ENCODE peak calls at places on chromosomes 4 and X, in four cellular contexts. T is immature natural killer cell, D is SW480, L is fibroblast of pulmonary artery. Z is an unnamed sample.

GRCh38 chr4:124636793-124637192 is 75.7 kb downstream of the ANKRD50 start:
- DNase-seq in T (no peak), D (no peak), L (no peak), Z (no peak)

GRCh38 chr4:95027906-95028618 is 270.3 kb downstream of the BMPR1B start:
- DNase-seq in T (no peak), D (no peak), L (no peak), Z (no peak)

GRCh38 chr4:167966161-167966560 is 126.2 kb upstream of the ANXA10 start:
- DNase-seq in T (no peak), D (no peak), L (peak), Z (no peak)

GRCh38 chrX:2188316-2188715 is 312.5 kb downstream of the DHRSX start:
- DNase-seq in T (no peak), D (peak), L (no peak), Z (no peak)

GRCh38 chrX:102651242-102651967 is at the start of gene GPRASP1:
- DNase-seq in T (peak), D (no peak), L (peak), Z (peak)

GRCh38 chr4:40916880-40917279 is 167.1 kb downstream of the NSUN7 start:
- DNase-seq in T (no peak), D (no peak), L (peak), Z (no peak)

GRCh38 chr4:108240356-108240755 is 71.6 kb upstream of the LEF1 start:
- DNase-seq in T (no peak), D (no peak), L (no peak), Z (no peak)

GRCh38 chr4:186606593-186606992 is 51.2 kb upstream of the MTNR1A start:
- DNase-seq in T (no peak), D (no peak), L (peak), Z (no peak)

GRCh38 chr4:122930877-122931276 is 8.5 kb upstream of the NUDT6 start:
- DNase-seq in T (peak), D (peak), L (peak), Z (peak)

GRCh38 chr4:146329042-146329716 is 114.8 kb downstream of the REELD1 start:
- DNase-seq in T (no peak), D (no peak), L (peak), Z (peak)

GRCh38 chr4:1293981-1294380 is 4.3 kb downstream of the MAEA start:
- DNase-seq in T (no peak), D (no peak), L (peak), Z (no peak)

GRCh38 chr4:73259552-73260140 is 1.0 kb upstream of the ANKRD17 start:
- DNase-seq in T (no peak), D (peak), L (no peak), Z (no peak)

GRCh38 chrX:95950679-95951078 is 734.0 kb upstream of the DIAPH2 start:
- DNase-seq in T (no peak), D (no peak), L (no peak), Z (no peak)

GRCh38 chr4:176193126-176193525 is 2.3 kb downstream of the SPATA4 start:
- DNase-seq in T (no peak), D (no peak), L (peak), Z (peak)

GRCh38 chrX:27583976-27584375 is 6.2 kb upstream of the DCAF8L2 start:
- DNase-seq in T (no peak), D (no peak), L (peak), Z (no peak)

GRCh38 chr4:6343950-6344408 is 74.3 kb downstream of the WFS1 start:
- DNase-seq in T (no peak), D (peak), L (peak), Z (no peak)

GRCh38 chrX:48470833-48471118 is 716 bp upstream of the SLC38A5 start:
- DNase-seq in T (no peak), D (no peak), L (no peak), Z (no peak)

GRCh38 chr4:47646372-47646771 is 161.3 kb downstream of the ATP10D start:
- DNase-seq in T (no peak), D (no peak), L (no peak), Z (no peak)

GRCh38 chr4:27094785-27095184 is 234.1 kb downstream of the STIM2 start:
- DNase-seq in T (no peak), D (no peak), L (no peak), Z (peak)

GRCh38 chr4:6325791-6326290 is 56.2 kb downstream of the WFS1 start:
- DNase-seq in T (no peak), D (peak), L (no peak), Z (no peak)

GRCh38 chr4:112173593-112174559 is 28.6 kb downstream of the FAM241A start:
- DNase-seq in T (no peak), D (no peak), L (no peak), Z (no peak)